ENCODE peak calls at places on chromosome 18, in nine cellular contexts. E is Panc1, Y is body of pancreas, J is fibroblast of lung, G is fibroblast of villous mesenchyme, K is choroid plexus epithelial cell, A is cardiac fibroblast, M is dorsolateral prefrontal cortex, O is epithelial cell of esophagus. H is an unnamed sample.

GRCh38 chr18:72342933-72343332 is 201.2 kb downstream of the CBLN2 start:
- DNase-seq in E (no peak), Y (no peak), J (no peak), G (peak), K (peak), A (no peak), M (no peak), O (no peak), H (no peak)

GRCh38 chr18:36349552-36349951 is 52.0 kb downstream of the FHOD3 start:
- DNase-seq in E (no peak), Y (no peak), J (no peak), G (no peak), K (no peak), A (peak), M (no peak), O (peak), H (no peak)

GRCh38 chr18:79937103-79937860 is 14.2 kb downstream of the SLC66A2 start:
- DNase-seq in E (no peak), Y (no peak), J (no peak), G (no peak), K (no peak), A (no peak), M (peak), O (no peak), H (no peak)

GRCh38 chr18:21267370-21267769 is 25.3 kb downstream of the GREB1L start:
- DNase-seq in E (no peak), Y (no peak), J (no peak), G (no peak), K (no peak), A (no peak), M (no peak), O (no peak), H (no peak)

GRCh38 chr18:3604626-3605408 is 154.8 kb downstream of the TGIF1 start:
- DNase-seq in E (peak), Y (no peak), J (peak), G (peak), K (peak), A (peak), M (no peak), O (peak), H (peak)

GRCh38 chr18:48802543-48803428 is 148.0 kb downstream of the SMAD7 start:
- DNase-seq in E (no peak), Y (peak), J (no peak), G (no peak), K (no peak), A (no peak), M (peak), O (no peak), H (no peak)

GRCh38 chr18:59697236-59697932 is at the start of gene CCBE1:
- DNase-seq in E (no peak), Y (peak), J (peak), G (peak), K (peak), A (peak), M (peak), O (peak), H (peak)

GRCh38 chr18:27540126-27540525 is 355.0 kb upstream of the CHST9 start:
- DNase-seq in E (no peak), Y (no peak), J (no peak), G (no peak), K (no peak), A (no peak), M (no peak), O (no peak), H (no peak)

GRCh38 chr18:78595453-78595852 is 384.2 kb upstream of the SALL3 start:
- DNase-seq in E (no peak), Y (no peak), J (no peak), G (no peak), K (no peak), A (no peak), M (no peak), O (no peak), H (no peak)

GRCh38 chr18:43651067-43651466 is 373.8 kb upstream of the SYT4 start:
- DNase-seq in E (no peak), Y (no peak), J (no peak), G (no peak), K (no peak), A (no peak), M (no peak), O (no peak), H (no peak)

GRCh38 chr18:62716679-62717058 is 1.3 kb downstream of the PHLPP1 start:
- DNase-seq in E (no peak), Y (peak), J (peak), G (peak), K (peak), A (no peak), M (peak), O (no peak), H (no peak)

GRCh38 chr18:32074206-32074605 is 17.5 kb upstream of the RNF138 start:
- DNase-seq in E (no peak), Y (no peak), J (no peak), G (no peak), K (no peak), A (no peak), M (no peak), O (no peak), H (no peak)

GRCh38 chr18:49967171-49967570 is 153.8 kb upstream of the ACAA2 start:
- DNase-seq in E (no peak), Y (no peak), J (no peak), G (no peak), K (no peak), A (no peak), M (no peak), O (no peak), H (no peak)

GRCh38 chr18:6781179-6781714 is 51.7 kb downstream of the ARHGAP28 start:
- DNase-seq in E (no peak), Y (no peak), J (no peak), G (no peak), K (no peak), A (no peak), M (no peak), O (no peak), H (no peak)

GRCh38 chr18:10354241-10354811 is 100.1 kb upstream of the APCDD1 start:
- DNase-seq in E (no peak), Y (no peak), J (no peak), G (no peak), K (no peak), A (no peak), M (no peak), O (no peak), H (no peak)

GRCh38 chr18:79402977-79403722 is 7.4 kb downstream of the NFATC1 start:
- DNase-seq in E (no peak), Y (peak), J (no peak), G (no peak), K (no peak), A (peak), M (peak), O (peak), H (peak)

GRCh38 chr18:22946841-22947240 is 13.7 kb downstream of the RBBP8 start:
- DNase-seq in E (no peak), Y (no peak), J (no peak), G (no peak), K (peak), A (no peak), M (no peak), O (no peak), H (no peak)

GRCh38 chr18:34709104-34709503 is 994 bp upstream of the DTNA start:
- DNase-seq in E (no peak), Y (no peak), J (peak), G (peak), K (peak), A (peak), M (no peak), O (peak), H (peak)

GRCh38 chr18:77052656-77053309 is 79.8 kb downstream of the MBP start:
- DNase-seq in E (no peak), Y (no peak), J (no peak), G (no peak), K (no peak), A (no peak), M (no peak), O (no peak), H (no peak)

GRCh38 chr18:77071711-77072292 is 60.8 kb downstream of the MBP start:
- DNase-seq in E (peak), Y (peak), J (peak), G (peak), K (peak), A (peak), M (no peak), O (peak), H (peak)

GRCh38 chr18:11994708-11995444 is 13.6 kb downstream of the IMPA2 start:
- DNase-seq in E (no peak), Y (peak), J (peak), G (peak), K (no peak), A (peak), M (no peak), O (peak), H (no peak)

GRCh38 chr18:42052137-42052708 is 97.2 kb downstream of the PIK3C3 start:
- DNase-seq in E (no peak), Y (no peak), J (peak), G (peak), K (peak), A (peak), M (no peak), O (no peak), H (peak)

GRCh38 chr18:46950064-46950656 is 32.8 kb downstream of the KATNAL2 start:
- DNase-seq in E (no peak), Y (no peak), J (peak), G (peak), K (peak), A (peak), M (no peak), O (peak), H (peak)

GRCh38 chr18:58998421-58999203 is 133.9 kb downstream of the ZNF532 start:
- DNase-seq in E (no peak), Y (peak), J (peak), G (peak), K (peak), A (peak), M (no peak), O (peak), H (peak)

GRCh38 chr18:33159151-33159550 is 281.4 kb downstream of the CCDC178 start:
- DNase-seq in E (no peak), Y (no peak), J (no peak), G (no peak), K (no peak), A (no peak), M (no peak), O (no peak), H (no peak)
- H3K4me3 ChIP-seq in E (no peak), Y (no peak), J (no peak), G (no peak), K (no peak), A (no peak), M (no peak), O (no peak), H (no peak)

GRCh38 chr18:477565-477964 is 22.9 kb downstream of the COLEC12 start:
- DNase-seq in E (no peak), Y (peak), J (no peak), G (no peak), K (no peak), A (no peak), M (no peak), O (peak), H (no peak)
- TF ChIP-seq CTCF in E (peak), Y (peak), J (no peak), G (peak), K (peak), A (peak), M (peak), O (peak), H (no peak)

DNA sequence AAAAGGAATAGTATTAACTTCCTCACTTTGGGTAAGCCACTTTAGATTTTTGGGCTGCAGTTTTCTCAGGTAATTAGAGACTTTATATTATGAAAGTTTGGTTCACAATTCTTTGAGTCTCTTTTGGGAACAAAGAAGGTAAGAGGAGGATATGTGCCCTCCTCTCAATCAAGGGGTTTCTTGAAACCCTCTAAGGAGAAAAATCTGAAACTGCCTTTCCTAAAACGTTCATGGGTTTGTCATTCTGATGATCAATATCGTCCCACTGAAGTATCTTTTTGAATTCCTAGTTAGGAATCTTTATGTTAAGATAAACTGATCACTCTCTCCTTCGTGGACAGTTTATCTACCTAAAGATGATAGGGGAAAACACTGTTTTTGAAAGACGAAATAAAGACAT is 42.4 kb upstream of the AKAIN1 start:
- DNase-seq in E (no peak), Y (no peak), J (no peak), G (no peak), K (no peak), A (peak), M (no peak), O (no peak), H (no peak)
- H3K4me3 ChIP-seq in E (peak), Y (no peak), J (peak), G (peak), K (peak), A (peak), M (peak), O (peak), H (peak)

DNA sequence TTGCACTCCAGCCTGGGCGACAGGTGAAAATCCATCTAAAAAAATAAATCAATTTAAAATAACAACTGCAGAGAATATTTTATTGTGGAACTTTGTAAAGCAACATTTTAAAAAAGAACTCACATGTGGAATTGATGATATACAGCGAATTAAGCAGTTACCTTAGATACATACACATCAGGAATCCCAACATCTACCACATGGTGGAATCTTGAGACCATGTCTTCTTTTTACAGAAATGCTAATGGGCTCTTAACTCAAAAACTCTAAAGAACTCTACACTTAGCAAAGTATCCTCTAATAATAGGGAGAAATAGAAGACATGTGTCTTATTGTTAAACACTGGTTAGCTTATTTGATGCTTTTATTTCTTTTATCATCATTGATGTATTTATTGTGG is 373.6 kb downstream of the CDH7 start:
- DNase-seq in E (no peak), Y (no peak), J (no peak), G (no peak), K (no peak), A (peak), M (no peak), O (peak), H (no peak)
- TF ChIP-seq CTCF in E (no peak), Y (no peak), J (no peak), G (no peak), K (no peak), A (no peak), M (peak), O (no peak), H (no peak)

GRCh38 chr18:8795586-8795985 is 90.2 kb downstream of the MTCL1 start:
- DNase-seq in E (no peak), Y (no peak), J (no peak), G (no peak), K (no peak), A (no peak), M (no peak), O (no peak), H (no peak)

GRCh38 chr18:8797206-8797605 is 91.8 kb downstream of the MTCL1 start:
- DNase-seq in E (no peak), Y (peak), J (peak), G (peak), K (peak), A (no peak), M (no peak), O (peak), H (no peak)

GRCh38 chr18:8793445-8794132 is 88.2 kb downstream of the MTCL1 start:
- DNase-seq in E (no peak), Y (no peak), J (no peak), G (no peak), K (no peak), A (no peak), M (no peak), O (no peak), H (no peak)

GRCh38 chr18:8792688-8793316 is 87.4 kb downstream of the MTCL1 start:
- DNase-seq in E (no peak), Y (no peak), J (no peak), G (no peak), K (no peak), A (no peak), M (no peak), O (no peak), H (no peak)

GRCh38 chr18:8794133-8794986 is 89.0 kb downstream of the MTCL1 start:
- DNase-seq in E (no peak), Y (no peak), J (peak), G (peak), K (peak), A (peak), M (no peak), O (peak), H (no peak)
- H3K4me3 ChIP-seq in E (no peak), Y (no peak), J (no peak), G (no peak), K (no peak), A (no peak), M (no peak), O (no peak), H (no peak)

H was measured in fibroblast of pulmonary artery.